ENCODE peak calls at places on chromosomes 16 and 17, in nine cellular contexts. I is ascending aorta; R is Panc1; V is CD8-positive, alpha-beta memory T cell; O is breast epithelium; A is HCT116; W is body of pancreas; U is prostate gland; H is cardiac muscle cell. D is an unnamed sample.

GRCh38 chr17:3972281-3972731 is 8.1 kb upstream of the ATP2A3 start:
- DNase-seq in I (no peak), R (no peak), V (no peak), O (no peak), A (no peak), W (no peak), U (no peak), H (no peak), D (no peak)

GRCh38 chr17:45361976-45362375 is 45.2 kb upstream of the MAP3K14 start:
- DNase-seq in I (no peak), R (no peak), V (no peak), O (no peak), A (no peak), W (no peak), U (no peak), H (no peak), D (no peak)

GRCh38 chr16:18827890-18828289 is 26.5 kb upstream of the ARL6IP1 start:
- DNase-seq in I (no peak), R (no peak), V (no peak), O (no peak), A (no peak), W (no peak), U (no peak), H (no peak), D (no peak)

GRCh38 chr17:76716146-76716833 is 5.5 kb upstream of the MXRA7 start:
- DNase-seq in I (peak; percentile 66), R (no peak), V (peak; percentile 94), O (peak; percentile 70), A (no peak), W (peak; percentile 70), U (no peak), H (peak; percentile 100), D (peak; percentile 66)

GRCh38 chr17:28912938-28913333 is 10.1 kb upstream of the DHRS13 start:
- DNase-seq in I (no peak), R (no peak), V (no peak), O (no peak), A (no peak), W (no peak), U (no peak), H (no peak), D (no peak)

GRCh38 chr17:48998557-48999440 is 1.6 kb downstream of the IGF2BP1 start:
- DNase-seq in I (no peak), R (no peak), V (no peak), O (no peak), A (no peak), W (no peak), U (no peak), H (peak; percentile 67), D (no peak)

GRCh38 chr17:46977348-46977747 is 1.7 kb downstream of the RPRML start:
- DNase-seq in I (no peak), R (no peak), V (no peak), O (no peak), A (no peak), W (peak; percentile 76), U (no peak), H (peak; percentile 32), D (no peak)

GRCh38 chr17:66255112-66255511 is 25.9 kb upstream of the APOH start:
- DNase-seq in I (no peak), R (no peak), V (peak; percentile 54), O (no peak), A (peak; percentile 79), W (peak; percentile 61), U (peak; percentile 46), H (peak; percentile 88), D (no peak)

GRCh38 chr16:82769845-82770244 is 143.1 kb downstream of the CDH13 start:
- DNase-seq in I (no peak), R (no peak), V (no peak), O (no peak), A (no peak), W (no peak), U (no peak), H (no peak), D (no peak)

GRCh38 chr17:57521606-57522435 is 223.3 kb downstream of the CCDC182 start:
- DNase-seq in I (no peak), R (no peak), V (no peak), O (no peak), A (no peak), W (no peak), U (no peak), H (no peak), D (no peak)

DNA sequence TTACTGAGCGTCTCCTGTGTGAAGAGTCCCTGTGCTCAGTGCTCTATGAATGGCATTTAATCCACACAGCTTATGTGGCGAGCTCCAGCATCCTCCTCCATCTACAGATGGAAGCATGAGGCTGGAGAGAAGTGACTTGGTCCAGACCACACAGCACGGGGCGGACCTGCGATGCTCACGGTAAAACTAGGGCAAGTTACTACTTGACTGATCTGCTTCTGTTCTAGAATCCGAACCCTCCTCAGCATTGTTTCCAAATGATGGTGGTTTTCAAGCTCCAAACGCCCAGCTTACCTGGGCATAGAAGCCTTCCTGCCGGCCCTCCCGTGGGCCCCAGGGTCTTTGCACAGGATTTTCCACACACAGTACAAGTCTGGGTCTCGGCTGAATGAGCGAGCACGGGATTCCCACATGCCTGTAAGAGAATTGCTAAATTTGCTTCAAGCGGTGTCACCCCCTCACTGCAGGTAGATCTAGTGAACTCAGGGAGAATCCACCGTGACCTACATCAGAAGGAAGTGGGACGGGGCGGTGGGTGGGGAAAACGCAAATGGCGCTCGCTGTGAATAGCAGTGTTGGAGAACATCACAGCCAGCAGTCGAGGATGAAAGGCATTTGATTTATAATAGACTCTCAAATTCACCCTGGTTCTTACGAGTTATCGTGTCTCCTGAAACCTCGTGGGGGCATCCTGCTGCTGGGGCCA is 101.0 kb downstream of the CMIP start:
- DNase-seq in I (no peak), R (no peak), V (no peak), O (no peak), A (no peak), W (no peak), U (no peak), H (no peak), D (no peak)
- H3K4me1 ChIP-seq in I (no peaks in the 10 kb centered on the region), R (peaks cover 29% of the 10 kb centered on the region), V (peaks cover 9% of the 10 kb centered on the region), O (peaks cover 6% of the 10 kb centered on the region), A (no peaks in the 10 kb centered on the region), W (peaks cover 33% of the 10 kb centered on the region), U (no peaks in the 10 kb centered on the region), H (no peaks in the 10 kb centered on the region), D (no peaks in the 10 kb centered on the region)

GRCh38 chr17:2059837-2060658 is 5.1 kb downstream of the HIC1 start:
- DNase-seq in I (no peak), R (no peak), V (no peak), O (no peak), A (no peak), W (no peak), U (no peak), H (no peak), D (no peak)

GRCh38 chr17:2058521-2059124 is 3.7 kb downstream of the HIC1 start:
- DNase-seq in I (no peak), R (no peak), V (peak; percentile 78), O (no peak), A (no peak), W (peak; percentile 78), U (no peak), H (peak; percentile 93), D (peak; percentile 79)

GRCh38 chr17:2057714-2058520 is 3.0 kb downstream of the HIC1 start:
- DNase-seq in I (no peak), R (no peak), V (peak; percentile 72), O (no peak), A (no peak), W (no peak), U (no peak), H (peak; percentile 62), D (no peak)

GRCh38 chr17:2060681-2061440 is 6.0 kb downstream of the HIC1 start:
- DNase-seq in I (no peak), R (no peak), V (no peak), O (no peak), A (no peak), W (no peak), U (no peak), H (peak; percentile 58), D (no peak)

GRCh38 chr17:2059125-2059836 is 4.4 kb downstream of the HIC1 start:
- DNase-seq in I (no peak), R (no peak), V (no peak), O (no peak), A (no peak), W (no peak), U (no peak), H (no peak), D (no peak)
- H3K4me3 ChIP-seq in I (peak overlapping the region; percentile 19), R (no peak overlapping the region), V (no peak overlapping the region), O (peak overlapping the region; percentile 61), A (no peak overlapping the region), W (no peak overlapping the region), U (no peak overlapping the region), H (no peak overlapping the region), D (no peak overlapping the region)

DNA sequence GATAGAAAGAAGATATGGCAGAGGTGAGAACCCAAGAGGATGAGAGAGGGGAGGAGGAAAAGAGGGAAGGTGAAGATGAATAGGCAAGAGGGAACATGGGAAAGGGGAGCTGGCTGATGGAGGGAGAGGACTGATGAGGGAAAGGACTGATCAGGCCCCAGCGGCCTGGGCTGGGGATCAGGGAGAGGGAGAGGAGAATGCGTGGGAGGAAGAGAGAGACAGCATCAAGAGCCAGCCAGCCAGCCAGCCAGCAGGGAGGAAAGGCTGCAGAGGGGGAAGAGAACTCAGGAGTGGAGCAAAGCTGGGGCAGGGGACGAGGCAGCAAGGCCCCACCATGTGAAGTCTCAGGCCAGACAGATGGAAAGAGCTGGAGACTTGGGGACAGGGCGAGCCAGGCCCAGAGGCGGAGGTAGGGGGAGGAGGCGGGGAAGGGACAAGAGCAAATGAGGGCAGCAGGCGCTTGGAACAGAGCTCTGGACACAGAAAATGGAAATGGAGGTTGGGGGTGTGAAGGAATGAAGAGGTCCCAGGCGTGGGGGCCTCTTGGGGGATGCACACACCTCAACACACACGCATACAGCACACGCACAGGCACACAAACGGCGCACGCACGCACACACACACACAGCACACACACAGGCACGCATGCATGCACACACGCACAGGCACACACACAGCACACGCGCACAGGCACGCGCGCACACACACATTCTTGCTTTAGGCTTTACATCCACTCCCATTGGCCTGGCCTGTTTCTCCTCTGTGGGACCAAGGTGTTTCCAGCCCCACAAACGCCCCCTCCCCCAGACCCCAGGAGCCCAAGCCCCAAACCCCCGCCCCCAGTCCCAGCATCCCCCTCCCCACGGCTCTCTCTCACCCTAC is 12.3 kb downstream of the DLG4 start:
- DNase-seq in I (no peak), R (no peak), V (no peak), O (no peak), A (no peak), W (no peak), U (no peak), H (peak; percentile 75), D (no peak)
- H3K27ac ChIP-seq in I (no peak overlapping the region), R (no peak overlapping the region), V (no peak overlapping the region), O (peak overlapping the region; percentile 17), A (no peak overlapping the region), W (no peak overlapping the region), U (no peak overlapping the region), H (no peak overlapping the region), D (no peak overlapping the region)

DNA sequence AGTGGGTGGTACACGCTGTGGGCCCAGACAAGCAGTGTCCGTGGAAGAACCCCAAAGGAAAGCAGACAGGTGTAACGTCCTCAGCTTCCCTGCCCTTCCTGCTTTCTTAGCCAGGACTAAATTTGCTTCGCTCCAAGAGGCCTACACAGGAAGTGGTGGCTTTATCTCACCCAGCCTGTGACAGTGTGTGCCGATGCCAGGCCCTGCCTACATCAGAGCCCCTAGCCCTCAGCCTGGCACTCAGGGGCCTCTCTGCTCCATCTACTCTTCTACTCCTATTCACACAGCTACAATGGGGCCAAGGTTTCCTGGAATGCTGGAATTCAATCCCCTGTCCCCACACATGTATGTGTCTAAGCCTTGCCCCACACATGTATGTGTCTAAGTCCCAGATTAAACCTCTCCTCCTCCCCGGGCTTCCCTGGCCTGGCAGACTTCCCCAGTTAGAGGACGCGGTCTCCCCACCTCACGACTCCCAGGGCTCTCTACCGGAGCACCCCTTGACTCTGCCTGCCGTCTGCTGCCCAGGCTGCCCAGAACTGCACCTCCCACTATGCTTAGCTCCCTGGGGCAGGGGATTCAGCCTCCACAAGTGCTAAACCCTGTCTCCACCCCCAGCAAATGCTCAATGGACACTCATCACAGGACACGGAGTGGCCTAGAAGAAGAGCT is 8.2 kb downstream of the PGAP3 start:
- DNase-seq in I (no peak), R (no peak), V (peak; percentile 66), O (no peak), A (no peak), W (no peak), U (no peak), H (no peak), D (no peak)
- H3K4me1 ChIP-seq in I (peaks cover 38% of the 10 kb centered on the region), R (peaks cover 5% of the 10 kb centered on the region), V (peaks cover 67% of the 10 kb centered on the region), O (peaks cover 14% of the 10 kb centered on the region), A (peaks cover 17% of the 10 kb centered on the region), W (peaks cover 20% of the 10 kb centered on the region), U (peaks cover 17% of the 10 kb centered on the region), H (peaks cover 51% of the 10 kb centered on the region), D (peaks cover 19% of the 10 kb centered on the region)

D was measured in lung.